ENCODE peak calls at places on chromosome X, in four cellular contexts. N is CD4-positive, CD25-positive, alpha-beta regulatory T cell; L is heart right ventricle; F is pancreas. R is an unnamed sample.
A peak's percentile ranks its signal among the peaks of the same experiment; 100 is the strongest.

GRCh38 chrX:2862404-2862803 is 33.7 kb downstream of the GYG2 start:
- DNase-seq in N (no peak), L (no peak), F (no peak), R (no peak)

GRCh38 chrX:110409925-110410324 is 51.3 kb downstream of the RTL9 start:
- DNase-seq in N (no peak), L (no peak), F (no peak), R (no peak)

GRCh38 chrX:40117715-40118285 is 20.0 kb upstream of the BCOR start:
- DNase-seq in N (no peak), L (no peak), F (no peak), R (no peak)

GRCh38 chrX:50905334-50905733 is 5.2 kb upstream of the BMP15 start:
- DNase-seq in N (peak; percentile 22), L (no peak), F (no peak), R (no peak)

GRCh38 chrX:75327607-75328006 is 53.7 kb downstream of the UPRT start:
- DNase-seq in N (no peak), L (no peak), F (peak; percentile 10), R (no peak)

GRCh38 chrX:133640161-133641015 is 225.1 kb upstream of the GPC4 start:
- DNase-seq in N (no peak), L (no peak), F (no peak), R (no peak)

GRCh38 chrX:12899506-12899905 is 6.9 kb upstream of the TLR8 start:
- DNase-seq in N (no peak), L (no peak), F (no peak), R (no peak)

GRCh38 chrX:48489296-48489695 is 13.3 kb downstream of the FTSJ1 start:
- DNase-seq in N (no peak), L (no peak), F (no peak), R (no peak)

GRCh38 chrX:14027031-14027430 is 2.7 kb downstream of the GEMIN8 start:
- DNase-seq in N (peak; percentile 72), L (peak; percentile 20), F (peak; percentile 33), R (peak; percentile 46)

GRCh38 chrX:152850465-152850864 is 19.6 kb downstream of the NSDHL start:
- DNase-seq in N (no peak), L (no peak), F (no peak), R (no peak)

GRCh38 chrX:38882894-38883620 is 81.8 kb downstream of the MID1IP1 start:
- DNase-seq in N (no peak), L (no peak), F (no peak), R (no peak)

GRCh38 chrX:65745992-65746391 is 78.5 kb downstream of the MSN start:
- DNase-seq in N (no peak), L (no peak), F (no peak), R (no peak)

GRCh38 chrX:20037182-20037581 is 46.3 kb upstream of the BCLAF3 start:
- DNase-seq in N (no peak), L (no peak), F (no peak), R (no peak)

GRCh38 chrX:91414710-91415109 is 19.9 kb upstream of the PABPC5 start:
- DNase-seq in N (no peak), L (no peak), F (no peak), R (no peak)

GRCh38 chrX:55489315-55490009 is at the start of gene USP51:
- DNase-seq in N (peak; percentile 15), L (peak; percentile 22), F (peak; percentile 43), R (no peak)

GRCh38 chrX:55488559-55489314 is 911 bp downstream of the USP51 start:
- DNase-seq in N (peak; percentile 75), L (peak; percentile 72), F (peak; percentile 72), R (peak; percentile 75)

GRCh38 chrX:55487143-55487542 is 2.5 kb downstream of the USP51 start:
- DNase-seq in N (no peak), L (no peak), F (no peak), R (no peak)

GRCh38 chrX:55486736-55487135 is 2.9 kb downstream of the USP51 start:
- DNase-seq in N (no peak), L (no peak), F (no peak), R (no peak)

GRCh38 chrX:55488268-55488558 is 1.4 kb downstream of the USP51 start:
- DNase-seq in N (no peak), L (no peak), F (no peak), R (peak; percentile 1)
- H3K4me3 ChIP-seq in N (peak overlapping the region; percentile 59), L (peak overlapping the region; percentile 58), F (no peak overlapping the region), R (no peak overlapping the region)

DNA sequence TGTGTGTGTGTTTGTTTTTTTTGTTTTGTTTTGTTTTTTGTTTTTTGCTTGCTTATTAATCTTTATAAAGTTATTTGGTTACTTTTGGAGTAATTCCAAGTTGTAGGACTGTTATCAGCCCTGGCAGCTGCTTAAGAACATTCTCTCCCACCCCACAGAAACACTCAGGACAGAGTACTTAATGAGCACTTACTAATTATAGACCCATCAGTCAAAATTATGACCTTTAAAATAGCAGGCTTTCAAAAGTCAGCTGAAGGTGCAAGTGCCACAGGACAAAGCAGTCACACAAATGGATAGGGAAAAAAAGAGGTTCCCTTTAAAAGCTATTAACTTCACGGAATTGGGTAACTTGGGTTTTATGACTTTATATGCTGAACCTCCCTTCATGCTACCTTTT is 69.0 kb downstream of the BEND2 start:
- DNase-seq in N (no peak), L (no peak), F (no peak), R (no peak)
- H3K4me1 ChIP-seq in N (no peaks in the 10 kb centered on the region), L (no peaks in the 10 kb centered on the region), F (no peaks in the 10 kb centered on the region), R (no peaks in the 10 kb centered on the region)

GRCh38 chrX:148271263-148271662 is 229.2 kb upstream of the AFF2 start:
- DNase-seq in N (no peak), L (no peak), F (no peak), R (no peak)
- H3K9me3 ChIP-seq in N (no peaks in the 10 kb centered on the region), L (no peaks in the 10 kb centered on the region), F (no peaks in the 10 kb centered on the region), R (no peaks in the 10 kb centered on the region)

GRCh38 chrX:57906790-57907189 is 3.5 kb downstream of the ZXDA start:
- DNase-seq in N (no peak), L (no peak), F (no peak), R (no peak)

GRCh38 chrX:57900961-57901360 is 9.3 kb downstream of the ZXDA start:
- DNase-seq in N (no peak), L (no peak), F (no peak), R (no peak)

GRCh38 chrX:57902633-57903032 is 7.6 kb downstream of the ZXDA start:
- DNase-seq in N (no peak), L (no peak), F (no peak), R (no peak)

GRCh38 chrX:57904481-57904880 is 5.8 kb downstream of the ZXDA start:
- DNase-seq in N (no peak), L (no peak), F (no peak), R (no peak)

GRCh38 chrX:57905141-57905540 is 5.1 kb downstream of the ZXDA start:
- DNase-seq in N (peak; percentile 15), L (no peak), F (no peak), R (no peak)
- H3K4me3 ChIP-seq in N (peak overlapping the region; percentile 90), L (no peak overlapping the region), F (no peak overlapping the region), R (no peak overlapping the region)

R was measured in naive thymus-derived CD4-positive, alpha-beta T cell.